ENCODE peak calls at places on chromosomes 3 and 15, in four cellular contexts. C, G, A and B are unnamed samples.

GRCh38 chr3:183497313-183497712 is 58.2 kb downstream of the KLHL6 start:
- DNase-seq in C (no peak), G (no peak), A (no peak), B (no peak)

GRCh38 chr15:26624128-26624527 is 148.7 kb downstream of the GABRB3 start:
- DNase-seq in G (no peak), C (no peak), A (no peak), B (no peak)

GRCh38 chr3:42183991-42184621 is 81.9 kb downstream of the CCK start:
- DNase-seq in A (no peak), C (peak), G (no peak), B (no peak)

GRCh38 chr3:151445283-151446001 is 15.4 kb downstream of the IGSF10 start:
- DNase-seq in C (peak), G (peak), A (peak), B (no peak)

GRCh38 chr3:77042892-77043291 is 3.0 kb downstream of the ROBO2 start:
- DNase-seq in A (no peak), C (no peak), G (no peak), B (no peak)

GRCh38 chr3:10637342-10637741 is 132.0 kb upstream of the ATP2B2 start:
- DNase-seq in C (no peak), A (no peak), G (no peak), B (no peak)

GRCh38 chr3:13013151-13013561 is 60.1 kb downstream of the IQSEC1 start:
- DNase-seq in C (no peak), A (no peak), G (no peak), B (no peak)

GRCh38 chr15:32669870-32670623 is 28.5 kb downstream of the SCG5 start:
- DNase-seq in C (peak), A (no peak), G (peak), B (no peak)

GRCh38 chr3:95899494-95899893 is 914.9 kb upstream of the EPHA6 start:
- DNase-seq in C (peak), A (no peak), G (no peak), B (no peak)

GRCh38 chr15:97473615-97474014 is 486.9 kb upstream of the ARRDC4 start:
- DNase-seq in C (no peak), A (no peak), G (no peak), B (no peak)

GRCh38 chr3:62659660-62660059 is 215.6 kb downstream of the CADPS start:
- DNase-seq in A (no peak), G (no peak), C (no peak), B (no peak)

GRCh38 chr15:84006467-84006866 is 229.1 kb upstream of the GOLGA6L4 start:
- DNase-seq in C (no peak), A (no peak), G (no peak), B (no peak)

GRCh38 chr15:101232677-101233076 is 19.2 kb downstream of the CHSY1 start:
- DNase-seq in G (no peak), C (no peak), A (no peak), B (no peak)

GRCh38 chr3:71301001-71301400 is 282.5 kb downstream of the FOXP1 start:
- DNase-seq in G (no peak), C (no peak), A (no peak), B (no peak)

GRCh38 chr3:104291437-104291851 is 1075.3 kb upstream of the ALCAM start:
- DNase-seq in C (no peak), A (no peak), G (no peak), B (no peak)

GRCh38 chr3:45881031-45882022 is 5.0 kb upstream of the CCR9 start:
- DNase-seq in A (no peak), G (no peak), C (peak), B (no peak)

GRCh38 chr3:158005391-158006100 is 100.7 kb downstream of the SHOX2 start:
- DNase-seq in G (no peak), A (no peak), C (no peak), B (no peak)

GRCh38 chr3:10745392-10745791 is 70.6 kb upstream of the SLC6A11 start:
- DNase-seq in G (no peak), C (no peak), A (no peak), B (no peak)

GRCh38 chr3:186107148-186108105 is 1.5 kb downstream of the ETV5 start:
- DNase-seq in C (peak), A (peak), G (peak), B (peak)

GRCh38 chr3:60301142-60301541 is 950.1 kb downstream of the FHIT start:
- DNase-seq in A (no peak), G (no peak), C (peak), B (no peak)

GRCh38 chr15:99359760-99360159 is 108.5 kb downstream of the LRRC28 start:
- DNase-seq in G (no peak), A (no peak), C (no peak), B (no peak)

GRCh38 chr3:140911822-140912221 is 29.8 kb upstream of the SLC25A36 start:
- DNase-seq in G (no peak), A (no peak), C (no peak), B (no peak)

GRCh38 chr3:136432685-136433084 is 182.5 kb downstream of the PCCB start:
- DNase-seq in G (no peak), C (no peak), A (no peak), B (no peak)

GRCh38 chr3:178131801-178132200 is 404.4 kb upstream of the KCNMB2 start:
- DNase-seq in A (no peak), C (peak), G (no peak), B (no peak)

GRCh38 chr15:82159922-82160321 is 102.6 kb downstream of the EFL1 start:
- DNase-seq in C (peak), G (no peak), A (no peak), B (no peak)

GRCh38 chr3:7204848-7205156 is 343.9 kb downstream of the GRM7 start:
- DNase-seq in A (no peak), G (no peak), C (no peak), B (no peak)

GRCh38 chr3:177525414-177525813 is 328.1 kb upstream of the TBL1XR1 start:
- DNase-seq in C (no peak), A (no peak), G (no peak), B (no peak)

GRCh38 chr15:33028495-33028894 is 166.0 kb downstream of the FMN1 start:
- DNase-seq in C (peak), G (no peak), A (no peak), B (no peak)

GRCh38 chr3:1082024-1082633 is 10.7 kb upstream of the CNTN6 start:
- DNase-seq in A (peak), C (peak), G (peak), B (no peak)

GRCh38 chr3:42497009-42497731 is 5.3 kb upstream of the VIPR1 start:
- DNase-seq in C (peak), A (peak), G (peak), B (no peak)

GRCh38 chr3:186931487-186932280 is 1.4 kb downstream of the ST6GAL1 start:
- DNase-seq in A (peak), C (peak), G (peak), B (no peak)

GRCh38 chr3:23128655-23129054 is 74.5 kb upstream of the UBE2E2 start:
- DNase-seq in G (no peak), C (no peak), A (no peak), B (no peak)

GRCh38 chr3:30439451-30440053 is 166.8 kb upstream of the TGFBR2 start:
- DNase-seq in A (no peak), C (no peak), G (no peak), B (no peak)

GRCh38 chr3:4826237-4827100 is 152.8 kb upstream of the BHLHE40 start:
- DNase-seq in G (peak), C (no peak), A (peak), B (no peak)

GRCh38 chr15:80068578-80068977 is 9.1 kb downstream of the ZFAND6 start:
- DNase-seq in A (no peak), G (no peak), C (peak), B (no peak)

GRCh38 chr15:101454365-101454764 is 35.1 kb downstream of the PCSK6 start:
- DNase-seq in G (no peak), C (no peak), A (no peak), B (no peak)

GRCh38 chr3:122795674-122795969 is 753 bp downstream of the SLC49A4 start:
- DNase-seq in C (peak), G (no peak), A (no peak), B (no peak)

GRCh38 chr3:35664460-35664919 is 25.2 kb downstream of the ARPP21 start:
- DNase-seq in G (no peak), A (peak), C (peak), B (no peak)

GRCh38 chr15:31296304-31297220 is 30.1 kb upstream of the KLF13 start:
- DNase-seq in C (no peak), A (peak), G (peak), B (no peak)
- TF ChIP-seq POLR2A in C (no peak), A (no peak), G (no peak), B (no peak)

DNA sequence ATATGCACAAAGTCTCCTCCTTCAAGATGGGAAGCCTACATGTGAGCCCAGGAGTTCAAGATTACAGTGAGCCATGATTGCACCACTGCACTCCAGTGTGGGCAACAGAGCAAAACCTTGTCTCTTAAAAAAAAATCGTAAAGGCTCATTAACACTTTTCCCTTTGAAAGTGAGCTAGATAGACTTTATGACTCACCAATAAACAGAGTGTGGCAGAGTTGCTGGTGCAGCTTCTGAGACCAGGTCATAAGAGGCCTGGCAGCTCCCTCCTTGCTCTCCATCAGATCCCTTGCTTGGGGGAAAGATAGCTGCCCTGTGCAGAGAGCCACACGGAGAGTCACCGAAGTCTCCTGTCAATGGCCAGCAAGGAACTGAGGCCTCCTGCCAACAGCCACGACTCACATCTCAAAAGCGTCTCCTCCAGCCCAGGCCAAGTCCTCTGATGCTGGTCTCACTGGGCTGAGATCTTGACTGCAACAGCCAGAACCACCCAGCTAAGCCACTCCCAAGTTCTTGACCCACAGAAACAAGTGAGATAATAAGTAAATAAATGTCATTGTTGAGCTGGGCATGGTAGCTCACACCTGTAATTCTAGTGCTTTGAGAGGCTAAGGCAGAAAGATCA is 8.7 kb upstream of the GP9 start:
- DNase-seq in C (no peak), G (no peak), A (peak), B (no peak)
- TF ChIP-seq POLR2A in C (no peak), G (no peak), A (peak), B (no peak)

GRCh38 chr15:41575282-41575681 is 16.3 kb downstream of the TYRO3 start:
- DNase-seq in G (no peak), A (peak), C (no peak), B (no peak)
- TF ChIP-seq POLR2A in G (no peak), A (no peak), C (no peak), B (no peak)

GRCh38 chr3:52454235-52454937 is 545 bp upstream of the TNNC1 start:
- DNase-seq in A (no peak), C (no peak), G (peak), B (no peak)

GRCh38 chr3:52456800-52457183 is 1.4 kb downstream of the NISCH start:
- DNase-seq in G (no peak), A (no peak), C (no peak), B (no peak)

GRCh38 chr3:52455283-52456168 is at the start of gene NISCH:
- DNase-seq in G (peak), C (peak), A (peak), B (peak)

GRCh38 chr3:52454938-52455282 is 494 bp upstream of the NISCH start:
- DNase-seq in G (no peak), A (no peak), C (no peak), B (no peak)

DNA sequence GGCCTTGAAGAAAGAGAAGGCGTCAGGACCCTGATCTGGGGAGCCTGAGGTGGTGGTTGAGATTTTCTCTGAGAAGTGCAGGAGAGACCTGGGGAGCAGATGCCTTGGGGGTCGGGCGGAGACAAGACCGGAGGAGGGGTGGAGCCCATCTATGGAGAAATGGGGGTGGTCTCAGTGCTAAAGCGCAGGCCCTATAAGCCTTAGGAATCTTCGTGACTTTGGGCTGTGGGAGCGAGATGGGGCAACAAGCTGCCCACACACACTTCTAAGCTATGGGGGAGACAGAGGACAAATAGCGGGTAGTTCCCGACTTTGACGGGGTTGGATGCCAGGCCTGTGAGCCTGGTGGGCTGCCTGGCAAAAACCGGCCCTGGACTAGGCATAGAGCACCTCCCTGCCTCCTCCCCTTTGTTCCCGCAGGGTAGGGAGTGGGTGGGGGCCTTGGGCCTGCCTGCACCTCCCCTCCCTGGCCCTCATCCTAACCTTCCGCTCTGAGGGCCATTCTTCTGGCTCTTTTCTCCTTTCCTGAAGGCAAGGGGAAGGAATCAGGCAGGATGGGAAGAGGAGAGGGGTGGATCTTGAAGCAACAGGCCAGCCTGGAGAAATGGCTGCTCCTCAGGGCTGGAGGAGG is 880 bp downstream of the NISCH start:
- DNase-seq in G (no peak), A (no peak), C (peak), B (no peak)
- TF ChIP-seq POLR2A in G (no peak), A (no peak), C (no peak), B (no peak)

DNA sequence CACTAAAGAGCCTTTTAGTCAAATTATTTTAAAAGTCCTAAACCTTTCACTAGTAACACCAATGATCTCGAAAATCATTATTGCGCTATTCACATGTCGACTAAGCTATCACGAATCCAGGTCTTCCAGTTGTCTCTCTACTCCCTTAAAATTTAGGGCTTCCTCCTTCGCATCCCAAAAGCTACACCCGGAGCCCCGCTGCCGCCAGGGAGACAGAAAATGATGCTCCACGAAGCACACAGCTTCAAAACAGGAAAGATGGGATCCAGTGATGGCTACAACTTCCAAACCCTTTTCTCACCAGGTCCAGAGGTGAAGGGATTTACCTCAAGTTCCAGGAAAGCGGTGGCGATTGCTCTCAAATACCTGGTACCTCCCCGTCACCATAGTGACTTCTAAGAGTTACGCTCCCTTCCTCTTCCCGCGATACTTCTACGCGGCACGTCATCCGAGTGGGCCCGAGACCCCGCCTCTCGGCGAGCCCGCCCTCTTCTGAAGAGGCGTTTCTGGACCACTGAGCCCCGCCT is at the start of gene IFT80:
- DNase-seq in C (peak), G (peak), A (peak), B (peak)
- TF ChIP-seq POLR2A in C (no peak), G (no peak), A (no peak), B (no peak)

GRCh38 chr3:170476291-170476690 is 57.6 kb downstream of the CLDN11 start:
- DNase-seq in G (no peak), A (no peak), C (peak), B (no peak)

GRCh38 chr3:170470063-170471006 is 51.7 kb downstream of the CLDN11 start:
- DNase-seq in C (peak), G (no peak), A (no peak), B (no peak)

GRCh38 chr3:170475091-170475705 is 56.5 kb downstream of the CLDN11 start:
- DNase-seq in G (no peak), A (no peak), C (peak), B (no peak)

GRCh38 chr3:170471149-170471548 is 52.5 kb downstream of the CLDN11 start:
- DNase-seq in C (peak), A (no peak), G (no peak), B (no peak)

GRCh38 chr3:170473358-170473757 is 54.7 kb downstream of the CLDN11 start:
- DNase-seq in A (no peak), G (no peak), C (no peak), B (no peak)
- TF ChIP-seq POLR2A in A (no peak), G (no peak), C (no peak), B (no peak)

GRCh38 chr3:39406368-39407258 is at the start of gene RPSA:
- DNase-seq in A (peak), C (peak), G (peak), B (peak)
- TF ChIP-seq POLR2A in A (peak), C (peak), G (peak), B (peak)